ENCODE peak calls at places on chromosomes 6 and 20, in seven cellular contexts. K is fibroblast of lung, V is PC-3, S is SK-N-SH, B is IMR-90, Z is neuronal stem cell, Q is GM12878. Y is an unnamed sample.

GRCh38 chr6:166317261-166318212 is 9.3 kb upstream of the PRR18 start:
- DNase-seq in K (no peak), V (no peak), S (no peak), B (no peak), Z (no peak), Q (no peak), Y (no peak)

GRCh38 chr20:46057856-46058655 is 29.0 kb downstream of the SLC12A5 start:
- DNase-seq in K (peak), V (no peak), S (no peak), B (peak), Z (peak), Q (no peak), Y (no peak)

GRCh38 chr6:97068211-97068610 is 143.7 kb downstream of the KLHL32 start:
- DNase-seq in K (peak), V (peak), S (peak), B (peak), Z (peak), Q (no peak), Y (no peak)

GRCh38 chr6:111997078-111997862 is 56.6 kb upstream of the CCN6 start:
- DNase-seq in K (peak), V (peak), S (peak), B (peak), Z (peak), Q (no peak), Y (peak)

GRCh38 chr20:40081653-40082052 is 607.4 kb downstream of the MAFB start:
- DNase-seq in K (no peak), V (no peak), S (no peak), B (no peak), Z (no peak), Q (no peak), Y (no peak)

GRCh38 chr6:109389650-109390274 is 7.5 kb upstream of the CD164 start:
- DNase-seq in K (no peak), V (no peak), S (no peak), B (peak), Z (no peak), Q (no peak), Y (no peak)

GRCh38 chr6:9464583-9464982 is 950.3 kb downstream of the TFAP2A start:
- DNase-seq in K (no peak), V (no peak), S (no peak), B (no peak), Z (no peak), Q (no peak), Y (no peak)

GRCh38 chr6:32369678-32370077 is 2.0 kb downstream of the TSBP1 start:
- DNase-seq in K (peak), V (peak), S (no peak), B (peak), Z (no peak), Q (no peak), Y (no peak)

GRCh38 chr6:139540276-139540675 is 165.8 kb upstream of the CITED2 start:
- DNase-seq in K (peak), V (peak), S (no peak), B (peak), Z (no peak), Q (peak), Y (no peak)

GRCh38 chr6:72560721-72561593 is 60.9 kb upstream of the KCNQ5 start:
- DNase-seq in K (peak), V (no peak), S (peak), B (peak), Z (no peak), Q (no peak), Y (no peak)

GRCh38 chr6:26432622-26433021 is 7.7 kb upstream of the BTN3A3 start:
- DNase-seq in K (peak), V (no peak), S (no peak), B (peak), Z (no peak), Q (no peak), Y (no peak)

GRCh38 chr20:49942303-49942702 is 6.1 kb downstream of the RNF114 start:
- DNase-seq in K (no peak), V (no peak), S (no peak), B (no peak), Z (no peak), Q (no peak), Y (no peak)

GRCh38 chr6:53917464-53917842 is 122.6 kb downstream of the LRRC1 start:
- DNase-seq in K (no peak), V (no peak), S (no peak), B (no peak), Z (no peak), Q (no peak), Y (no peak)

DNA sequence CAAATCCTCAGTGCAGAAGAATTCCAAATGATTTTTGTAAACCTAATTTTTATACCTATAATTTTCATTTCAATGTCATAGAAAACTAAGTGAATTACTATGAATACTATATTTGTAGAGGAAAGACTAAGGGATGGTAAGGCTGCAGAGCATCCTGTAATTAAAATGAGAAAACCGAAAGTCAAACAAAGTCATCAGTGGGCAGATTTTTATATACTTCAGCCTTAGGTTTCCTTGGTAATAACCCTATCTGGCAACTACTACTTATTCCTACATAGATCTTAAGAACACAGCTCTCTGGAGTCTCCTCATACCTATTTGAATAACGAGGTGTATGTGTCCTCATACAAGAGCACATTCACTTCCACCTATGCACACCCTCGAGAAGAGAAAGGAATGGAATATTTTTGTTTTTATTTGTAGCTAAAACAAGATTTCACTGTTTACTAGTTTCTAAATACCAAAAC is 117.9 kb upstream of the SGK1 start:
- DNase-seq in K (no peak), V (peak), S (no peak), B (no peak), Z (no peak), Q (no peak), Y (no peak)
- H3K27ac ChIP-seq in K (peak), V (peak), S (peak), B (no peak), Z (no peak), Q (no peak), Y (no peak)

GRCh38 chr20:17549131-17549530 is 18.0 kb upstream of the BFSP1 start:
- DNase-seq in K (no peak), V (no peak), S (no peak), B (no peak), Z (no peak), Q (no peak), Y (no peak)
- H3K9ac ChIP-seq in K (no peak), V (no peak), S (no peak), B (no peak), Z (no peak), Q (no peak), Y (no peak)

DNA sequence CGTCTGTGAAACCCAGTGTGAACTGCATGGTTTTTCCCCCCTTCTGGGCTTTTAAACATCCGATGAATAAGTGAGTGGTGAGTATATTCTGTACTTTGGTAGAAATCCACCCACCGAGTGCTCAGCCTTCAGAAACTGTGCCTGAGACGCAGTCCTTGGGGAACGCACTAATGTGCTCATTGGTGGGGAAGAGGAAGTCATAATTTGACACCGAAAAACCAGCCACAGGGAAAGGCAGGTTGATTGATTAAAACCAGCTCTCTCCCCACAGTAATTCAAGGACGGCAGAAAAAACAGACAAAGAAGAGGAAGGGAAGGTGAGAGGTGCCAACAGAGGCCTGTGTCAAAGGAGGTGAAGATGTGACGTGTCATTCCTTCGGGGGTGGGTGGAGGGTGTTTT is 21.7 kb downstream of the EDN3 start:
- DNase-seq in K (no peak), V (no peak), S (no peak), B (no peak), Z (no peak), Q (no peak), Y (no peak)
- H3K27ac ChIP-seq in K (no peak), V (no peak), S (no peak), B (no peak), Z (no peak), Q (no peak), Y (no peak)

DNA sequence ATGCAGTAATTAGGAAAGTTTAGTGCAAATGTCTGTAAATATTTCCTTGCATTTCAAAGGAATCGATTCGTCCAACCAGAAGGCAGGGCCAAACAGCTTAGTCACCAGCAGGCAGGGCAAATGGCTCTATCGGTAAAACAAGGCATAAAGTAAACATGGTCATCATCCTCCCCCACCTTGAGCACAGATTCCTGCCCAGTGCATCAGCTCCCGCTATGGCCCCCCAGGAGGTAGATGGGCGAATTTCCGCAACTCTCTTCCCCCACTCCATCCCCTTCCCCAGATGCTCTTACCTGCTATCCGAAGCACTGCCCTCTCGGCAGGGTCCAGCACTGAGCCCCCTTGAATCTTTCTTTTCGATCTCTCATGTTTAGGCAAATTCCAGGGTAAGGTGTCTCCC is 103.8 kb upstream of the BEND6 start:
- DNase-seq in K (peak), V (no peak), S (peak), B (peak), Z (no peak), Q (no peak), Y (no peak)
- H3K9ac ChIP-seq in K (peak), V (no peak), S (peak), B (peak), Z (peak), Q (peak), Y (peak)

GRCh38 chr20:6560978-6561377 is 206.5 kb upstream of the BMP2 start:
- DNase-seq in K (no peak), V (peak), S (no peak), B (no peak), Z (no peak), Q (no peak), Y (no peak)

GRCh38 chr20:6562111-6562510 is 205.4 kb upstream of the BMP2 start:
- DNase-seq in K (peak), V (peak), S (no peak), B (peak), Z (no peak), Q (no peak), Y (no peak)

GRCh38 chr20:6558361-6558760 is 209.1 kb upstream of the BMP2 start:
- DNase-seq in K (no peak), V (peak), S (no peak), B (no peak), Z (no peak), Q (no peak), Y (no peak)

DNA sequence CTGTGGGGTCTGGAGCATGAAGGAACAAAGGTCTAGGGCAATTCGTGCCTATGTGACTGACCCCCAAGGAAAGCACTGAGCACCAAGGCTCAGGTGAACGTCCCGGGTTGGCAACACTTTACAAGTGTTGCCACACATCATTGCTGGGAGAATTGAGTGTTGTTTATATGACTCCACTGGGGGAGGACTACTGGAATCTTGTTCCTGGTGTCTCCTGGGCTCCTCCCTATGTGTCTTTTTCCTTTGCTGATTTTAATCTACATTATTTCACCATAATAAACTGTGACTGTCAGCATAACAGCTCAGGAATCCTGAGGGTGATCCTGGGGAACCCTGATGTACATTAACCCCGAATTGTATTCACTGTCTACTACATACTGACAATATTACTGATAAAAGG is 207.7 kb upstream of the BMP2 start:
- DNase-seq in K (no peak), V (no peak), S (no peak), B (peak), Z (no peak), Q (no peak), Y (no peak)
- H3K27ac ChIP-seq in K (no peak), V (no peak), S (no peak), B (no peak), Z (no peak), Q (no peak), Y (no peak)

GRCh38 chr6:159317430-159317829 is 148.2 kb downstream of the FNDC1 start:
- DNase-seq in K (no peak), V (no peak), S (no peak), B (no peak), Z (no peak), Q (no peak), Y (no peak)

GRCh38 chr6:159315562-159315961 is 146.4 kb downstream of the FNDC1 start:
- DNase-seq in K (no peak), V (no peak), S (no peak), B (no peak), Z (no peak), Q (no peak), Y (no peak)

GRCh38 chr6:159324599-159324998 is 155.4 kb downstream of the FNDC1 start:
- DNase-seq in K (no peak), V (no peak), S (no peak), B (no peak), Z (no peak), Q (no peak), Y (no peak)

GRCh38 chr6:159321267-159321666 is 152.1 kb downstream of the FNDC1 start:
- DNase-seq in K (no peak), V (peak), S (no peak), B (no peak), Z (no peak), Q (no peak), Y (no peak)
- H3K9ac ChIP-seq in K (no peak), V (no peak), S (no peak), B (no peak), Z (no peak), Q (no peak), Y (no peak)

GRCh38 chr6:3841066-3841454 is 8.1 kb upstream of the FAM50B start:
- DNase-seq in K (no peak), V (no peak), S (no peak), B (no peak), Z (no peak), Q (no peak), Y (no peak)

GRCh38 chr6:3844097-3844463 is 5.1 kb upstream of the FAM50B start:
- DNase-seq in K (peak), V (peak), S (no peak), B (peak), Z (no peak), Q (no peak), Y (no peak)

GRCh38 chr6:3838992-3839867 is 9.9 kb upstream of the FAM50B start:
- DNase-seq in K (peak), V (no peak), S (no peak), B (peak), Z (no peak), Q (no peak), Y (no peak)

GRCh38 chr6:3843379-3844096 is 5.6 kb upstream of the FAM50B start:
- DNase-seq in K (peak), V (peak), S (no peak), B (no peak), Z (no peak), Q (no peak), Y (no peak)

GRCh38 chr6:3841711-3842565 is 7.2 kb upstream of the FAM50B start:
- DNase-seq in K (peak), V (peak), S (peak), B (peak), Z (no peak), Q (no peak), Y (no peak)
- H3K27ac ChIP-seq in K (peak), V (no peak), S (peak), B (peak), Z (no peak), Q (no peak), Y (no peak)

GRCh38 chr20:25037288-25038102 is 20.4 kb downstream of the ACSS1 start:
- DNase-seq in K (no peak), V (no peak), S (no peak), B (no peak), Z (no peak), Q (no peak), Y (peak)
- H3K9ac ChIP-seq in K (no peak), V (no peak), S (no peak), B (no peak), Z (no peak), Q (peak), Y (no peak)